ENCODE peak calls at places on chromosomes 3 and 15, in ten cellular contexts. U, X, L, N, G, P, Z, Q, T and K are unnamed samples.

GRCh38 chr15:67068724-67069400 is 3.5 kb downstream of the SMAD3 start:
- DNase-seq in L (no peak), Z (no peak), N (peak; percentile 47), T (no peak), U (no peak), X (no peak), G (no peak), P (peak; percentile 65), Q (no peak), K (peak; percentile 83)

GRCh38 chr3:110973263-110973895 is 98.2 kb upstream of the NECTIN3 start:
- DNase-seq in Z (no peak), L (no peak), Q (no peak), T (no peak), U (no peak), X (no peak), N (no peak), P (no peak), G (no peak), K (no peak)

GRCh38 chr15:80559320-80559693 is 135.8 kb upstream of the ABHD17C start:
- DNase-seq in U (no peak), P (no peak), X (no peak), L (no peak), G (no peak), N (no peak), Q (no peak), T (peak; percentile 92), Z (no peak), K (no peak)

GRCh38 chr3:5166846-5167245 is 20.7 kb upstream of the EDEM1 start:
- DNase-seq in X (no peak), N (no peak), Z (no peak), Q (no peak), T (no peak), L (no peak), P (no peak), U (no peak), G (no peak), K (no peak)

GRCh38 chr15:33623010-33623409 is 312.2 kb downstream of the RYR3 start:
- DNase-seq in N (no peak), U (no peak), T (no peak), P (no peak), G (no peak), Z (no peak), L (no peak), X (no peak), Q (no peak), K (no peak)

GRCh38 chr3:184687363-184688049 is 24.4 kb downstream of the MAGEF1 start:
- DNase-seq in N (no peak), Q (peak; percentile 36), X (no peak), L (no peak), Z (no peak), U (peak; percentile 71), G (no peak), T (no peak), P (no peak), K (no peak)

GRCh38 chr3:141108002-141108401 is 56.9 kb downstream of the SPSB4 start:
- DNase-seq in L (no peak), X (no peak), G (no peak), U (no peak), P (no peak), T (peak; percentile 26), Z (no peak), Q (no peak), N (no peak), K (peak; percentile 86)

GRCh38 chr15:29670945-29671307 is 151.3 kb downstream of the TJP1 start:
- DNase-seq in Z (no peak), U (no peak), T (no peak), Q (no peak), N (peak; percentile 87), G (peak; percentile 83), L (peak; percentile 71), X (peak; percentile 29), P (peak; percentile 79), K (peak; percentile 99)

GRCh38 chr3:63353383-63353782 is 75.3 kb downstream of the SYNPR start:
- DNase-seq in P (peak; percentile 59), T (no peak), N (no peak), L (no peak), Z (no peak), Q (no peak), U (no peak), X (no peak), G (peak; percentile 23), K (no peak)

GRCh38 chr15:66474140-66474539 is 23.4 kb downstream of the SNAPC5 start:
- DNase-seq in Z (no peak), Q (no peak), L (no peak), X (no peak), P (no peak), N (no peak), G (no peak), U (no peak), T (peak; percentile 65), K (no peak)

GRCh38 chr3:125351814-125352456 is 23.2 kb downstream of the ZNF148 start:
- DNase-seq in G (peak; percentile 48), P (peak; percentile 65), N (peak; percentile 5), Z (no peak), Q (no peak), X (no peak), U (no peak), L (no peak), T (no peak), K (no peak)

GRCh38 chr3:103446958-103447357 is 1012.1 kb downstream of the ZPLD1 start:
- DNase-seq in Q (no peak), T (no peak), G (no peak), N (no peak), L (no peak), U (no peak), P (no peak), Z (no peak), X (no peak), K (no peak)

GRCh38 chr3:133330043-133330442 is 69.8 kb upstream of the BFSP2 start:
- DNase-seq in N (no peak), T (peak; percentile 35), L (no peak), Q (peak; percentile 26), X (no peak), G (peak; percentile 5), U (no peak), P (no peak), Z (peak; percentile 32), K (no peak)

GRCh38 chr3:106247902-106248684 is 379.3 kb upstream of the CBLB start:
- DNase-seq in G (no peak), P (peak; percentile 36), N (no peak), U (no peak), T (no peak), Z (no peak), L (no peak), X (no peak), Q (no peak), K (peak; percentile 79)

GRCh38 chr3:16266714-16267113 is 1.7 kb downstream of the OXNAD1 start:
- DNase-seq in Z (no peak), Q (no peak), N (no peak), G (no peak), X (no peak), L (no peak), T (no peak), U (no peak), P (no peak), K (no peak)

GRCh38 chr15:90095521-90095959 is 6.7 kb downstream of the IDH2 start:
- DNase-seq in Z (no peak), L (no peak), T (peak; percentile 64), N (no peak), G (no peak), X (no peak), P (no peak), U (no peak), Q (no peak), K (no peak)

GRCh38 chr15:71198846-71199245 is 83.6 kb downstream of the THSD4 start:
- DNase-seq in Z (no peak), L (no peak), G (no peak), U (no peak), N (no peak), X (no peak), T (peak; percentile 21), P (no peak), Q (no peak), K (no peak)